ENCODE peak calls at places on chromosomes 4 and X, in six cellular contexts. F is naive thymus-derived CD4-positive, alpha-beta T cell; M is neuronal stem cell; Z is brain microvascular endothelial cell; T is prostate gland; E is heart left ventricle. A is an unnamed sample. For H3K36me3, the result is how much of the 10 kb centered on the place peaks cover.

GRCh38 chrX:136766785-136767103 is 14.0 kb downstream of the ARHGEF6 start:
- DNase-seq in Z (no peak), T (no peak), M (no peak), E (peak), F (no peak), A (no peak)

GRCh38 chr4:114378306-114378903 is 220.2 kb upstream of the UGT8 start:
- DNase-seq in Z (peak), F (no peak), M (no peak), E (no peak), T (peak), A (no peak)

GRCh38 chrX:74890676-74891430 is 34.4 kb downstream of the NEXMIF start:
- DNase-seq in T (no peak), F (no peak), Z (no peak), E (no peak), M (no peak), A (no peak)

GRCh38 chrX:41734530-41734929 is 10.5 kb downstream of the GPR82 start:
- DNase-seq in M (no peak), T (no peak), E (no peak), Z (peak), F (no peak), A (no peak)

GRCh38 chrX:154799554-154800348 is 5.5 kb downstream of the MPP1 start:
- DNase-seq in Z (no peak), T (peak), E (no peak), F (no peak), M (peak), A (peak)

GRCh38 chrX:22118161-22118830 is 86.2 kb downstream of the PHEX start:
- DNase-seq in Z (no peak), F (no peak), T (no peak), E (no peak), M (no peak), A (no peak)

GRCh38 chrX:14926471-14926870 is 53.2 kb downstream of the MOSPD2 start:
- DNase-seq in T (no peak), Z (no peak), F (no peak), M (no peak), E (no peak), A (no peak)

GRCh38 chr4:66430856-66431255 is 760.6 kb upstream of the EPHA5 start:
- DNase-seq in Z (peak), M (peak), T (no peak), F (no peak), E (no peak), A (no peak)

GRCh38 chr4:40682298-40683101 is 52.8 kb upstream of the RBM47 start:
- DNase-seq in F (no peak), M (no peak), Z (no peak), E (no peak), T (no peak), A (peak)

GRCh38 chr4:80086296-80086695 is 13.3 kb upstream of the ANTXR2 start:
- DNase-seq in E (no peak), M (no peak), F (no peak), T (no peak), Z (no peak), A (no peak)

GRCh38 chr4:85448880-85449763 is 25.8 kb upstream of the ARHGAP24 start:
- DNase-seq in Z (no peak), T (no peak), F (no peak), E (no peak), M (no peak), A (no peak)

GRCh38 chr4:87414806-87415205 is 7.6 kb upstream of the NUDT9 start:
- DNase-seq in T (no peak), M (no peak), E (no peak), Z (no peak), F (no peak), A (no peak)

GRCh38 chr4:128163177-128164117 is 102.3 kb downstream of the LARP1B start:
- DNase-seq in F (no peak), M (no peak), E (no peak), T (no peak), Z (no peak), A (no peak)

GRCh38 chrX:17741123-17741511 is 3.8 kb downstream of the SCML1 start:
- DNase-seq in M (peak), T (no peak), F (no peak), Z (no peak), E (no peak), A (no peak)

GRCh38 chr4:159398236-159398638 is 295.4 kb downstream of the RAPGEF2 start:
- DNase-seq in E (no peak), F (no peak), Z (no peak), T (no peak), M (no peak), A (no peak)

GRCh38 chrX:133218329-133218728 is at the start of gene TFDP3:
- DNase-seq in E (no peak), F (no peak), Z (no peak), T (no peak), M (no peak), A (no peak)

GRCh38 chr4:127975121-127975770 is 10.0 kb downstream of the ABHD18 start:
- DNase-seq in M (no peak), Z (no peak), E (no peak), F (no peak), T (no peak), A (no peak)

GRCh38 chr4:150056569-150056968 is 21.7 kb upstream of the DCLK2 start:
- DNase-seq in T (no peak), F (no peak), E (no peak), Z (no peak), M (no peak), A (no peak)

GRCh38 chr4:5770051-5770450 is 59.0 kb downstream of the EVC start:
- DNase-seq in T (no peak), F (no peak), E (no peak), Z (no peak), M (no peak), A (peak)

GRCh38 chrX:150845091-150845490 is 53.4 kb downstream of the CD99L2 start:
- DNase-seq in T (no peak), M (no peak), E (no peak), F (no peak), Z (no peak), A (no peak)

GRCh38 chr4:69467797-69468196 is 27.9 kb downstream of the UGT2B4 start:
- DNase-seq in M (no peak), E (no peak), T (no peak), F (no peak), Z (no peak), A (no peak)

GRCh38 chr4:149499726-149500125 is 315.9 kb downstream of the IQCM start:
- DNase-seq in Z (no peak), T (no peak), M (no peak), E (no peak), F (no peak), A (no peak)

GRCh38 chrX:67601771-67602170 is 58.0 kb downstream of the AR start:
- DNase-seq in T (no peak), E (no peak), F (no peak), Z (no peak), M (no peak), A (no peak)

GRCh38 chr4:97656034-97656720 is 487.1 kb downstream of the STPG2 start:
- DNase-seq in Z (peak), E (no peak), F (no peak), T (no peak), M (no peak), A (no peak)

GRCh38 chrX:50691820-50692219 is 122.2 kb downstream of the SHROOM4 start:
- DNase-seq in Z (peak), E (no peak), T (peak), M (no peak), F (no peak), A (no peak)

GRCh38 chrX:45379186-45379585 is 178.5 kb upstream of the DIPK2B start:
- DNase-seq in E (no peak), Z (no peak), T (no peak), M (no peak), F (no peak), A (no peak)

GRCh38 chrX:14291626-14292025 is 237.7 kb upstream of the GLRA2 start:
- DNase-seq in M (peak), T (no peak), F (no peak), Z (no peak), E (no peak), A (no peak)

GRCh38 chr4:132417220-132417619 is 731.9 kb upstream of the PCDH10 start:
- DNase-seq in Z (no peak), M (peak), E (no peak), T (no peak), F (no peak), A (no peak)

GRCh38 chrX:40057405-40057804 is 40.4 kb downstream of the BCOR start:
- DNase-seq in M (no peak), E (no peak), T (no peak), F (no peak), Z (no peak), A (no peak)

GRCh38 chr4:30870513-30870912 is 150.3 kb downstream of the PCDH7 start:
- DNase-seq in T (no peak), F (no peak), Z (no peak), E (no peak), M (no peak), A (no peak)

GRCh38 chrX:20060961-20061868 is 55.5 kb downstream of the MAP7D2 start:
- DNase-seq in M (no peak), T (no peak), E (no peak), Z (no peak), F (no peak), A (no peak)

GRCh38 chr4:88211473-88212252 is 53.2 kb upstream of the ABCG2 start:
- DNase-seq in Z (peak), F (no peak), T (peak), M (peak), E (no peak), A (peak)

DNA sequence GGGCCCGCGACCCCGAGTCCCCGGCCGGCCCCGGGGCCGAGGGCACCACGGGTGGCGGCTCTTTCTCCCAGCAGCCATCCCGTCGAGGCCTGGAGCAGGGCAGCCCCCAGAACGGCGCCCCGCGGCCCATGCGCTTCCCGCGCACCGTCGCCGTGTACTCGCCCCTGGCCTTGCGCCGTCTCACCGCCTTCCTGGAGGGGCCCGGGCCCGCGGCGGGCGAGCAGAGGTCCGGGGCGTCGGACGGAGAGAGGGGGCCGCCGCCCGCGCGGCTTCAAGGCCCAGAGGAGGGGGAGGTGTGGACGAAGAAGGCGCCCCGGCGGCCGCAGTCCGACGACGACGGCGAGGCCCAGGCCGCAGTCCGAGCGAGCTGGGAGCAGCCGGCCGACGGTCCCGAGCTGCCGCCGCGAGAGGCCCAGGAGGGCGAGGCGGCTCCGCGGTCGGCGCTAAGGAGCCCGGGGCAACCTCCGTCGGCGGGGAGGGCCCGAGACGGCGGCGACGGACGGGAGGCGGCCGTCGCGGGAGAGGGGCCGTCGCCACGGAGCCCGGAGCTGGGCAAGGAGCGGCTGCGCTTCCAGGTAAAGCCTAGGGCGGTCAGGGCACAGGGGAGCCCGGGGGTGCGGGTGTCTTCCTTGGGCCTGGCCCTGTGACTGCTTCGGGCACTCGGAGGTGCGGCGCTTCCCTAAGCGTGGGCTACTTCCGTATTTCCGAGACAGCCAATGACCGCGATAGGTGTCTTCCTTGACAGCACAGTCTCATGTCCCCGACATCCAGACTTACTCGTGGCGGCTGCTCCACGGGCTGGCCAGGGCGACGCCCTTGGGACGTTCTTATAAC is 845 bp downstream of the ZAR1 start:
- DNase-seq in F (peak), E (no peak), M (no peak), Z (no peak), T (no peak), A (no peak)
- H3K36me3 ChIP-seq in F (under half), E (under half), M (under half), Z (under half), T (under half), A (under half)

GRCh38 chr4:54004463-54004862 is 59.9 kb downstream of the CHIC2 start:
- DNase-seq in Z (no peak), M (no peak), E (no peak), T (no peak), F (no peak), A (no peak)
- H3K36me3 ChIP-seq in Z (under half), M (under half), E (under half), T (under half), F (under half), A (under half)

GRCh38 chr4:184705692-184706091 is 28.2 kb downstream of the CENPU start:
- DNase-seq in M (no peak), Z (no peak), T (no peak), E (no peak), F (no peak), A (no peak)

GRCh38 chr4:184697956-184698355 is 35.9 kb downstream of the CENPU start:
- DNase-seq in M (no peak), Z (no peak), T (no peak), F (no peak), E (no peak), A (no peak)

GRCh38 chr4:184695178-184695896 is 38.6 kb downstream of the CENPU start:
- DNase-seq in T (no peak), F (no peak), Z (no peak), M (no peak), E (no peak), A (no peak)

GRCh38 chr4:184694412-184694956 is 39.4 kb downstream of the CENPU start:
- DNase-seq in T (no peak), Z (no peak), E (no peak), M (no peak), F (no peak), A (no peak)

DNA sequence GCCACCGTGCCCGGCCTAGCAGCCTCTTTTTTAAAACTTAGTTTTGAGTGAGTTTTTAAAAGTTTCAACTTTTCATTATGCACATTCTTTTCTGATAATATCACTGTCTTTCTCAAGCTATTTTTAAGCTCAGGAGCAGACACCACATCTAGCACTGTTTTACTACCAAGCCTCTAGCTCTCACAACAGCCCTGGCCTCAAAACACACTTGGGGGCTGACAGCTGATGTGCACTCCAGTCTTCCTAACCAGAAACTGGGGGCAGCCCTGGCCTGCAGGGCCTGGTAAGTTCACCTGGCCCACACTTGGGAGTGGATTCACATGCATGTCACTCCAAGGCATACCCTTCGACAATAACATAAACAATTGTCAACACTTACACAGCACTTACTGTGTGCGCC is 34.0 kb downstream of the CENPU start:
- DNase-seq in T (no peak), E (no peak), Z (no peak), F (no peak), M (no peak), A (no peak)
- H3K36me3 ChIP-seq in T (under half), E (under half), Z (under half), F (under half), M (under half), A (under half)

GRCh38 chr4:61760820-61761219 is 560.7 kb downstream of the ADGRL3 start:
- DNase-seq in Z (no peak), E (no peak), F (no peak), M (no peak), T (no peak), A (no peak)
- H3K36me3 ChIP-seq in Z (under half), E (under half), F (under half), M (under half), T (under half), A (under half)

GRCh38 chr4:17489721-17490120 is 22.2 kb downstream of the QDPR start:
- DNase-seq in F (no peak), E (no peak), T (no peak), Z (no peak), M (no peak), A (no peak)
- H3K36me3 ChIP-seq in F (under half), E (half or more), T (under half), Z (under half), M (under half), A (half or more)

GRCh38 chr4:39521253-39521908 is 5.9 kb downstream of the UGDH start:
- DNase-seq in T (no peak), E (no peak), Z (no peak), F (no peak), M (no peak), A (no peak)

GRCh38 chr4:39518484-39518883 is 8.8 kb downstream of the UGDH start:
- DNase-seq in T (no peak), F (no peak), E (no peak), Z (no peak), M (no peak), A (no peak)

GRCh38 chr4:39524420-39524957 is 2.8 kb downstream of the UGDH start:
- DNase-seq in F (no peak), E (no peak), Z (no peak), T (no peak), M (no peak), A (no peak)

GRCh38 chr4:39526283-39526682 is 956 bp downstream of the UGDH start:
- DNase-seq in M (no peak), Z (no peak), T (no peak), E (no peak), F (no peak), A (no peak)

DNA sequence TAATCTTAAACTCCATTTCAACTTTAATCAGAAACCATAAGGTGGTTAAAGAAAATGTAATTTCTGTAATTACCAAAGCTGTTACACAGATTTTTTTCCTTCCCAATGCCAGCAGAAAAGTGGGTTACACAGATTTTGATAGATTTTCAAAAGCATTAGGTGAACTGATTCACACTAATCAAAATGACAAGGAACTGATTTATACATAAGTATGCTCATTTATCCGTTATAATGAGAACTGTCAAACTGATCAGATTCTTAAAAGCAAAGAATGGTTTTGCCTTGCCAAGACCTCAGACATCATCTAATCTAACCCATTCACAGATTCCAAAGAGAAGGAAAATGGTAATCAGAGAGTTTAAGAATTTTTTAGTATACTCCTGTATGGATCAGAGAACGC is 5.2 kb downstream of the UGDH start:
- DNase-seq in F (no peak), M (no peak), Z (no peak), E (no peak), T (no peak), A (no peak)
- H3K36me3 ChIP-seq in F (under half), M (under half), Z (under half), E (under half), T (under half), A (under half)

GRCh38 chr4:123230061-123230460 is 166.5 kb upstream of the SPRY1 start:
- DNase-seq in M (no peak), E (no peak), F (no peak), Z (no peak), T (no peak), A (no peak)
- H3K36me3 ChIP-seq in M (under half), E (under half), F (under half), Z (under half), T (under half), A (under half)

GRCh38 chr4:7059673-7060072 is 8.2 kb downstream of the GRPEL1 start:
- DNase-seq in F (no peak), Z (no peak), T (no peak), E (no peak), M (no peak), A (no peak)
- H3K36me3 ChIP-seq in F (under half), Z (under half), T (under half), E (half or more), M (under half), A (half or more)

A was measured in stomach.